ENCODE peak calls at places on chromosomes 16 and 17, in six cellular contexts. One of them, this sample, is unnamed.

GRCh38 chr16:23414731-23415130 is 38.3 kb downstream of the COG7 start:
- DNase-seq in A549: no peak
- DNase-seq in IMR-90: no peak
- DNase-seq in HepG2: no peak
- DNase-seq in K562: no peak
- DNase-seq in GM12878: no peak
- DNase-seq in this sample: no peak

GRCh38 chr17:44205962-44206824 is 6.5 kb upstream of the ATXN7L3 start:
- DNase-seq in A549: peak; percentile 51
- DNase-seq in IMR-90: no peak
- DNase-seq in HepG2: no peak
- DNase-seq in K562: no peak
- DNase-seq in GM12878: no peak
- DNase-seq in this sample: no peak

GRCh38 chr16:6360641-6361040 is 972.0 kb upstream of the RBFOX1 start:
- DNase-seq in A549: no peak
- DNase-seq in IMR-90: no peak
- DNase-seq in HepG2: no peak
- DNase-seq in K562: no peak
- DNase-seq in GM12878: no peak
- DNase-seq in this sample: no peak

GRCh38 chr17:74305865-74306654 is 20.0 kb upstream of the KIF19 start:
- DNase-seq in A549: peak; percentile 28
- DNase-seq in IMR-90: no peak
- DNase-seq in HepG2: no peak
- DNase-seq in K562: no peak
- DNase-seq in GM12878: no peak
- DNase-seq in this sample: no peak

GRCh38 chr17:44908761-44909326 is 6.5 kb downstream of the GFAP start:
- DNase-seq in A549: no peak
- DNase-seq in IMR-90: no peak
- DNase-seq in HepG2: no peak
- DNase-seq in K562: no peak
- DNase-seq in GM12878: no peak
- DNase-seq in this sample: no peak

GRCh38 chr16:17321824-17322223 is 148.9 kb downstream of the XYLT1 start:
- DNase-seq in A549: no peak
- DNase-seq in IMR-90: no peak
- DNase-seq in HepG2: no peak
- DNase-seq in K562: no peak
- DNase-seq in GM12878: no peak
- DNase-seq in this sample: no peak

GRCh38 chr16:54070944-54071343 is 215.6 kb downstream of the IRX3 start:
- DNase-seq in A549: no peak
- DNase-seq in IMR-90: no peak
- DNase-seq in HepG2: no peak
- DNase-seq in K562: no peak
- DNase-seq in GM12878: peak; percentile 3
- DNase-seq in this sample: no peak

GRCh38 chr16:2082171-2082982 is 34.6 kb downstream of the TSC2 start:
- DNase-seq in A549: peak; percentile 36
- DNase-seq in IMR-90: peak; percentile 41
- DNase-seq in HepG2: no peak
- DNase-seq in K562: no peak
- DNase-seq in GM12878: no peak
- DNase-seq in this sample: no peak

GRCh38 chr17:16479264-16479663 is 12.7 kb downstream of the LRRC75A start:
- DNase-seq in A549: no peak
- DNase-seq in IMR-90: no peak
- DNase-seq in HepG2: no peak
- DNase-seq in K562: no peak
- DNase-seq in GM12878: no peak
- DNase-seq in this sample: no peak

GRCh38 chr17:28726396-28726911 is 421 bp upstream of the TLCD1 start:
- DNase-seq in A549: peak; percentile 73
- DNase-seq in IMR-90: peak; percentile 39
- DNase-seq in HepG2: peak; percentile 48
- DNase-seq in K562: no peak
- DNase-seq in GM12878: no peak
- DNase-seq in this sample: no peak

GRCh38 chr17:7553356-7553755 is 4.5 kb downstream of the TNFSF12 start:
- DNase-seq in A549: no peak
- DNase-seq in IMR-90: no peak
- DNase-seq in HepG2: no peak
- DNase-seq in K562: no peak
- DNase-seq in GM12878: no peak
- DNase-seq in this sample: no peak

GRCh38 chr16:50313596-50314483 is 47.5 kb downstream of the ADCY7 start:
- DNase-seq in A549: no peak
- DNase-seq in IMR-90: peak; percentile 12
- DNase-seq in HepG2: peak; percentile 95
- DNase-seq in K562: no peak
- DNase-seq in GM12878: no peak
- DNase-seq in this sample: no peak

GRCh38 chr16:65769776-65770438 is 596.6 kb upstream of the CDH5 start:
- DNase-seq in A549: no peak
- DNase-seq in IMR-90: peak; percentile 4
- DNase-seq in HepG2: no peak
- DNase-seq in K562: peak; percentile 52
- DNase-seq in GM12878: no peak
- DNase-seq in this sample: no peak

GRCh38 chr17:44965491-44966234 is 2.4 kb downstream of the C1QL1 start:
- DNase-seq in A549: no peak
- DNase-seq in IMR-90: no peak
- DNase-seq in HepG2: no peak
- DNase-seq in K562: no peak
- DNase-seq in GM12878: no peak
- DNase-seq in this sample: no peak

GRCh38 chr17:44360826-44361225 is 2.8 kb downstream of the FAM171A2 start:
- DNase-seq in A549: no peak
- DNase-seq in IMR-90: peak; percentile 68
- DNase-seq in HepG2: no peak
- DNase-seq in K562: no peak
- DNase-seq in GM12878: no peak
- DNase-seq in this sample: peak; percentile 64

GRCh38 chr16:46621006-46621629 is at the start of gene SHCBP1:
- DNase-seq in A549: peak; percentile 84
- DNase-seq in IMR-90: peak; percentile 84
- DNase-seq in HepG2: peak; percentile 87
- DNase-seq in K562: peak; percentile 96
- DNase-seq in GM12878: peak; percentile 52
- DNase-seq in this sample: peak; percentile 98

GRCh38 chr17:57823469-57824401 is 26.1 kb downstream of the MRPS23 start:
- DNase-seq in A549: peak; percentile 61
- DNase-seq in IMR-90: peak; percentile 27
- DNase-seq in HepG2: no peak
- DNase-seq in K562: no peak
- DNase-seq in GM12878: no peak
- DNase-seq in this sample: no peak

GRCh38 chr16:85564277-85565051 is 48.7 kb upstream of the GSE1 start:
- DNase-seq in A549: peak; percentile 38
- DNase-seq in IMR-90: no peak
- DNase-seq in HepG2: no peak
- DNase-seq in K562: peak; percentile 74
- DNase-seq in GM12878: no peak
- DNase-seq in this sample: no peak

GRCh38 chr16:72050769-72051464 is 3.4 kb upstream of the HP start:
- DNase-seq in A549: no peak
- DNase-seq in IMR-90: peak; percentile 16
- DNase-seq in HepG2: no peak
- DNase-seq in K562: no peak
- DNase-seq in GM12878: no peak
- DNase-seq in this sample: no peak

GRCh38 chr16:31874354-31875111 is 926 bp downstream of the ZNF267 start:
- DNase-seq in A549: peak; percentile 31
- DNase-seq in IMR-90: peak; percentile 55
- DNase-seq in HepG2: peak; percentile 48
- DNase-seq in K562: peak; percentile 54
- DNase-seq in GM12878: peak; percentile 82
- DNase-seq in this sample: peak; percentile 38

GRCh38 chr17:50620848-50621247 is 13.8 kb upstream of the ABCC3 start:
- DNase-seq in A549: no peak
- DNase-seq in IMR-90: no peak
- DNase-seq in HepG2: no peak
- DNase-seq in K562: no peak
- DNase-seq in GM12878: no peak
- DNase-seq in this sample: peak; percentile 74

GRCh38 chr17:69733171-69734014 is 318.9 kb downstream of the MAP2K6 start:
- DNase-seq in A549: peak; percentile 26
- DNase-seq in IMR-90: peak; percentile 88
- DNase-seq in HepG2: no peak
- DNase-seq in K562: no peak
- DNase-seq in GM12878: no peak
- DNase-seq in this sample: no peak

GRCh38 chr17:39612291-39612894 is 4.7 kb upstream of the NEUROD2 start:
- DNase-seq in A549: no peak
- DNase-seq in IMR-90: no peak
- DNase-seq in HepG2: no peak
- DNase-seq in K562: no peak
- DNase-seq in GM12878: no peak
- DNase-seq in this sample: no peak

GRCh38 chr17:39609416-39610025 is 1.8 kb upstream of the NEUROD2 start:
- DNase-seq in A549: no peak
- DNase-seq in IMR-90: no peak
- DNase-seq in HepG2: no peak
- DNase-seq in K562: no peak
- DNase-seq in GM12878: no peak
- DNase-seq in this sample: no peak

GRCh38 chr17:39608601-39609000 is 881 bp upstream of the NEUROD2 start:
- DNase-seq in A549: peak; percentile 46
- DNase-seq in IMR-90: no peak
- DNase-seq in HepG2: no peak
- DNase-seq in K562: no peak
- DNase-seq in GM12878: no peak
- DNase-seq in this sample: no peak

GRCh38 chr17:39612935-39613465 is 5.3 kb upstream of the NEUROD2 start:
- DNase-seq in A549: no peak
- DNase-seq in IMR-90: no peak
- DNase-seq in HepG2: no peak
- DNase-seq in K562: no peak
- DNase-seq in GM12878: no peak
- DNase-seq in this sample: no peak

GRCh38 chr17:39611441-39612112 is 3.9 kb upstream of the NEUROD2 start:
- DNase-seq in A549: no peak
- DNase-seq in IMR-90: no peak
- DNase-seq in HepG2: no peak
- DNase-seq in K562: no peak
- DNase-seq in GM12878: no peak
- DNase-seq in this sample: no peak
- TF ChIP-seq USF2 in A549: no peak
- TF ChIP-seq USF2 in IMR-90: no peak
- TF ChIP-seq USF2 in HepG2: no peak
- TF ChIP-seq USF2 in K562: no peak
- TF ChIP-seq USF2 in GM12878: no peak
- TF ChIP-seq USF2 in this sample: no peak

DNA sequence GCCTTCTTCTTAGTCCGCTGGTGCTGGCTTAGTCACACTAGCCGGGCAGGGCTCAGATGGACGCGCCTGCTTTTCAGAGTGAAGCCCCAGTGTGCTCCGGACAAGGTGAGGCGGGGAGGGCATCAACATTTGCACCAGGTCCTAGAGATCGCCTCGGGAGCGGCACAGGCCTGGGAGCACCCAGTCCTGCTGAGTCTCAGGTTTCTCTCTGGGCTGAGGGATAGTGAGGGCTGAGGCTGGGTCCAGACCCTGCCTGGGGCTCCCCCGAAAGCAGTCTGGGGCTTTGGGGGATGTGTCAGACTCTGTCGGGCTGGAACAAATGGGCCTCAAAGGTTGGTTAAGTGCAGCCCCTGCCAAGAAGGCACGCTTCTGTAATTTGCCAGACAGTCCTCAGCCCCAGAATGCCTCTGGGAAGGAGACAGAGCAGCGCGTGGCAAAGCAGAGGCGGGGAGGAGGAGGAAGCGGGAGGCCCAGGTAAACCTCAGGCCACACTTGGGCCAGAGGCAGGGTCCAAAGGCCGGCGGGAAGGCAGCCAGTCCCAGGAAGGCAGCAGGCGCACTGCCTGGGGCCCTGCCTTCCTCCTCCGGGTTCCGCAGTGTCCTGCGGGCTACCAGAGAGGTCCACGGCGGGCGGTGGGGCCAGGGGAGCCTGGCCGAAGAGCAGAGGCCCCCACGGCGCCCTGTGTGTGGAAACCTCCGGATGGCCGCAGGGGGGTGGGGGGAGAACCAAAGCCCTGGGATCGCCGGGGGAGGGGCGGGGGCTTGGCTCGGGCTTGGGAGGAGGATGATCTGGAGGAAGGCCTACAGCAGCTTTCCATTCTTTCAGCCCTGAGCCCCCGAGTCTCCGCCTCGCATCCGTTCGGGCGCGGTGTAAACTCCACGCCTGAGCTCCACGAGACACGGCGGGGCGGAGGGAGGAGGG is 39.5 kb upstream of the ATP2A3 start:
- DNase-seq in A549: no peak
- DNase-seq in IMR-90: no peak
- DNase-seq in HepG2: peak; percentile 70
- DNase-seq in K562: no peak
- DNase-seq in GM12878: no peak
- DNase-seq in this sample: peak; percentile 49
- TF ChIP-seq SMC3 in A549: no peak
- TF ChIP-seq SMC3 in IMR-90: no peak
- TF ChIP-seq SMC3 in HepG2: no peak
- TF ChIP-seq SMC3 in K562: no peak
- TF ChIP-seq SMC3 in GM12878: no peak
- TF ChIP-seq SMC3 in this sample: no peak

DNA sequence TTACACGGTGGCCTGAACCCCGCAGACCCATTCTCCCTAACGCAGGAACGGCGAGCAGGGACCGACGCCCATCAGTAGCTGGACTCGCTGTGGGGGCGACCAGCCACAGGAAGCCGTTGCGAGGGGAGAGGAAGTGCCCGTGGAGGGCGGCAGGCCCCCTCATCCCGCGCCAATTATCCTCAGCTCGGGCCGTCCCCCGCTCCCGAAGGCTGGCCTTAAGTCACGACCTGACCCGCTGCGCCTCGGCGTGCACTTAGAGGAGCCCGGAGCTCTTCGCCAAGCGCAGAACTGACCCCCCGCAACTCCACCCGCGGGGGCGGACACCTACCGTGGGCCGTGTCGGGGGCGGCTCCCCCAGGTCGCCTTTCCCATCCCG is 401 bp downstream of the ARL16 start:
- DNase-seq in A549: no peak
- DNase-seq in IMR-90: peak; percentile 5
- DNase-seq in HepG2: no peak
- DNase-seq in K562: no peak
- DNase-seq in GM12878: no peak
- DNase-seq in this sample: no peak
- TF ChIP-seq USF2 in A549: no peak
- TF ChIP-seq USF2 in IMR-90: no peak
- TF ChIP-seq USF2 in HepG2: no peak
- TF ChIP-seq USF2 in K562: no peak
- TF ChIP-seq USF2 in GM12878: no peak
- TF ChIP-seq USF2 in this sample: no peak

DNA sequence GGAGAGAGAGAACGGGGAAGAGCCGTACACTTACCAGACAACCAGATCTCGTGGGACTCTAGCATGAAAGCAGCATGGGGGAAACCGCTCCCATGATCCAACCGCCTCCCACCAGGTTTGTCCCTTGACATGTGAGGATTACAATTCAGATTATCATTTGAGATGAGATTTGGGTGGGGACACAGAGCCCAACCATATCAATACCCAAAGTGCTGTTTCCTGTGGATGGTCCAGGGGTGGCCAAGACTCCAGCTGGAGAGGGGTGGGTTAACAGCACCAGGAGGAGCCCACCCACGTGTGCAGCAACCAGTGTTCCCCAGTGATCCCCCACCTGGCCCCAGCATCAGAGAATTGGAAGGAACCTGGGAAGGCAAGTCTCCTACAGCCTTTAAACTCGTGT is 50.2 kb upstream of the CMIP start:
- DNase-seq in A549: no peak
- DNase-seq in IMR-90: no peak
- DNase-seq in HepG2: no peak
- DNase-seq in K562: no peak
- DNase-seq in GM12878: no peak
- DNase-seq in this sample: no peak
- TF ChIP-seq SMC3 in A549: no peak
- TF ChIP-seq SMC3 in IMR-90: no peak
- TF ChIP-seq SMC3 in HepG2: no peak
- TF ChIP-seq SMC3 in K562: no peak
- TF ChIP-seq SMC3 in GM12878: no peak
- TF ChIP-seq SMC3 in this sample: no peak

This sample was measured in SK-N-SH.